ENCODE peak calls at places on chromosomes 1 and 21, in seven cellular contexts. One of them, this sample, is unnamed.

GRCh38 chr1:221921936-221922335 is 180.0 kb upstream of the DUSP10 start:
- DNase-seq in IMR-90: peak
- DNase-seq in H9: no peak
- DNase-seq in neuronal stem cell: no peak
- DNase-seq in trophoblast cell: no peak
- DNase-seq in H1: no peak
- DNase-seq in mesendoderm: no peak
- DNase-seq in this sample: no peak

GRCh38 chr1:42035205-42035829 is 116.6 kb upstream of the HIVEP3 start:
- DNase-seq in IMR-90: peak
- DNase-seq in H9: peak
- DNase-seq in neuronal stem cell: peak
- DNase-seq in trophoblast cell: peak
- DNase-seq in H1: peak
- DNase-seq in mesendoderm: peak
- DNase-seq in this sample: peak

GRCh38 chr1:169779970-169780369 is 14.7 kb downstream of the METTL18 start:
- DNase-seq in IMR-90: peak
- DNase-seq in H9: no peak
- DNase-seq in neuronal stem cell: no peak
- DNase-seq in trophoblast cell: no peak
- DNase-seq in H1: no peak
- DNase-seq in mesendoderm: no peak
- DNase-seq in this sample: peak

GRCh38 chr1:23013657-23014056 is 2.0 kb downstream of the TEX46 start:
- DNase-seq in IMR-90: no peak
- DNase-seq in H9: peak
- DNase-seq in neuronal stem cell: peak
- DNase-seq in trophoblast cell: peak
- DNase-seq in H1: no peak
- DNase-seq in mesendoderm: peak
- DNase-seq in this sample: no peak

GRCh38 chr21:44463716-44464115 is 8.4 kb downstream of the LRRC3 start:
- DNase-seq in IMR-90: no peak
- DNase-seq in H9: no peak
- DNase-seq in neuronal stem cell: no peak
- DNase-seq in trophoblast cell: no peak
- DNase-seq in H1: no peak
- DNase-seq in mesendoderm: no peak
- DNase-seq in this sample: no peak

GRCh38 chr1:173506437-173506836 is 29.3 kb downstream of the PRDX6 start:
- DNase-seq in IMR-90: no peak
- DNase-seq in H9: peak
- DNase-seq in neuronal stem cell: no peak
- DNase-seq in trophoblast cell: no peak
- DNase-seq in H1: no peak
- DNase-seq in mesendoderm: peak
- DNase-seq in this sample: no peak

GRCh38 chr1:245156736-245157505 is 2.1 kb downstream of the KIF26B start:
- DNase-seq in IMR-90: peak
- DNase-seq in H9: peak
- DNase-seq in neuronal stem cell: no peak
- DNase-seq in trophoblast cell: peak
- DNase-seq in H1: no peak
- DNase-seq in mesendoderm: peak
- DNase-seq in this sample: peak

GRCh38 chr1:193707271-193708015 is 521.0 kb upstream of the B3GALT2 start:
- DNase-seq in IMR-90: peak
- DNase-seq in H9: no peak
- DNase-seq in neuronal stem cell: no peak
- DNase-seq in trophoblast cell: no peak
- DNase-seq in H1: no peak
- DNase-seq in mesendoderm: no peak
- DNase-seq in this sample: peak

GRCh38 chr1:59917026-59917784 is 9.4 kb downstream of the CYP2J2 start:
- DNase-seq in IMR-90: no peak
- DNase-seq in H9: no peak
- DNase-seq in neuronal stem cell: no peak
- DNase-seq in trophoblast cell: no peak
- DNase-seq in H1: no peak
- DNase-seq in mesendoderm: no peak
- DNase-seq in this sample: no peak

GRCh38 chr1:3618904-3619671 is 5.7 kb upstream of the TPRG1L start:
- DNase-seq in IMR-90: peak
- DNase-seq in H9: peak
- DNase-seq in neuronal stem cell: peak
- DNase-seq in trophoblast cell: peak
- DNase-seq in H1: no peak
- DNase-seq in mesendoderm: peak
- DNase-seq in this sample: peak

GRCh38 chr1:54124906-54125305 is 27.9 kb downstream of the CDCP2 start:
- DNase-seq in IMR-90: no peak
- DNase-seq in H9: no peak
- DNase-seq in neuronal stem cell: no peak
- DNase-seq in trophoblast cell: no peak
- DNase-seq in H1: no peak
- DNase-seq in mesendoderm: no peak
- DNase-seq in this sample: no peak

GRCh38 chr21:27406297-27407009 is 439.6 kb upstream of the ADAMTS5 start:
- DNase-seq in IMR-90: peak
- DNase-seq in H9: no peak
- DNase-seq in neuronal stem cell: no peak
- DNase-seq in trophoblast cell: no peak
- DNase-seq in H1: no peak
- DNase-seq in mesendoderm: peak
- DNase-seq in this sample: peak

GRCh38 chr21:44428281-44428942 is 26.9 kb upstream of the LRRC3 start:
- DNase-seq in IMR-90: no peak
- DNase-seq in H9: peak
- DNase-seq in neuronal stem cell: no peak
- DNase-seq in trophoblast cell: peak
- DNase-seq in H1: peak
- DNase-seq in mesendoderm: peak
- DNase-seq in this sample: peak

GRCh38 chr1:9321480-9321849 is 28.8 kb downstream of the SPSB1 start:
- DNase-seq in IMR-90: peak
- DNase-seq in H9: no peak
- DNase-seq in neuronal stem cell: no peak
- DNase-seq in trophoblast cell: peak
- DNase-seq in H1: no peak
- DNase-seq in mesendoderm: peak
- DNase-seq in this sample: peak

GRCh38 chr1:9322845-9323244 is 30.2 kb downstream of the SPSB1 start:
- DNase-seq in IMR-90: no peak
- DNase-seq in H9: no peak
- DNase-seq in neuronal stem cell: no peak
- DNase-seq in trophoblast cell: peak
- DNase-seq in H1: no peak
- DNase-seq in mesendoderm: no peak
- DNase-seq in this sample: no peak

GRCh38 chr1:9319789-9320519 is 27.3 kb downstream of the SPSB1 start:
- DNase-seq in IMR-90: no peak
- DNase-seq in H9: no peak
- DNase-seq in neuronal stem cell: no peak
- DNase-seq in trophoblast cell: no peak
- DNase-seq in H1: no peak
- DNase-seq in mesendoderm: peak
- DNase-seq in this sample: no peak

GRCh38 chr1:9320520-9321479 is 28.1 kb downstream of the SPSB1 start:
- DNase-seq in IMR-90: peak
- DNase-seq in H9: no peak
- DNase-seq in neuronal stem cell: no peak
- DNase-seq in trophoblast cell: no peak
- DNase-seq in H1: no peak
- DNase-seq in mesendoderm: peak
- DNase-seq in this sample: peak

DNA sequence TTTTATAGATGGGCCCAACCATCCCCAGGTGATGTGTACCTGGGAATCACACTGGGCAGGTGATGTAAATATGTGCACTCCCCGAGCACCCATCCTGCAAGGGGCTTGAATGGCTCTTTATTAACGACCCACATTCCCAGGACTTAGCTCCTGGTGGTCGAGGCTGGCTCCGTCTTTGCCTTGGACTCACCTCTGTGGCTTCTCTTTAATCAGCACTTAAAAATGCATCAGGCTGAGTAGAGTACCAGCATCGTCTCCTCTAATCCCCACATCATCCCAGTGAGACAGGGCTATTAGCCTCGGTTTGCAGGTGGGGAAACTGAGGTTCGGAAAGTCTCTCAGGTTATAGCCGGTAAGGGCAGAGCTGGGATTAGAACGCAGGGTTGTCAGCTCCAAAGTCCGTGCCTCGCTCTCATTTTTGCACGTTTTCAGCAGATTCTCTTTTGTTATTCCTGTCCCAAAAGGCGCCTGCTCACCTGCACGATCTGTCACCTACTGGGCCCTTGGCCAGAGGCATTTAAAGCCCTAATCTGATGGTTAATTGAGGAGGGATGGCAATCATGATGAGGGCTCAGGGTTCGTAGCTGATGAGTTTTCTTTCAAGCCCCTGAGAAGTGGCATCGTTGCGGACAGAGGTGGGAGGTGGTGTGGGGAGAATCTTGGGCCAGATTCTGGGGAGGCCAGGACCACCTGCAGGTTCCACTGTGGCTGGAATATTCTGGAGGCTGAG is 29.5 kb downstream of the SPSB1 start:
- DNase-seq in IMR-90: no peak
- DNase-seq in H9: no peak
- DNase-seq in neuronal stem cell: no peak
- DNase-seq in trophoblast cell: peak
- DNase-seq in H1: no peak
- DNase-seq in mesendoderm: no peak
- DNase-seq in this sample: no peak
- H2BK5ac ChIP-seq in IMR-90: no peak
- H2BK5ac ChIP-seq in H9: no peak
- H2BK5ac ChIP-seq in neuronal stem cell: no peak
- H2BK5ac ChIP-seq in trophoblast cell: no peak
- H2BK5ac ChIP-seq in H1: no peak
- H2BK5ac ChIP-seq in mesendoderm: no peak
- H2BK5ac ChIP-seq in this sample: no peak

DNA sequence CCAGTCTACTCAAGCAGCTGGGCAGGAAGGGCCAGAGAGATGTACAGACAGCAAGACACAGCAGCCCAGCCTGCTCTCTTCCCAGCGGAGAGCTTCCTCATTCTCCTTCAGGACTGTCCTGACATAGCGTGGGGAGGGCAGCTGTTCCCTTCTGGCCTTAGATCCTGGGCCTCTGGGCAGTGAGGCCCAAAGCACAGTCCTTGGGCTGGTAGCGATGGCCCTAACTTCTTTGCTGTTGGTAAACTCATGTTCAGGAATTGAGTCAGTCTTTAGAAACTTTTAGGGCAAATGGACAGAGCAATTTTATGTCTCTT is 89.0 kb downstream of the BCAR3 start:
- DNase-seq in IMR-90: no peak
- DNase-seq in H9: no peak
- DNase-seq in neuronal stem cell: no peak
- DNase-seq in trophoblast cell: no peak
- DNase-seq in H1: no peak
- DNase-seq in mesendoderm: no peak
- DNase-seq in this sample: no peak
- H2BK5ac ChIP-seq in IMR-90: no peak
- H2BK5ac ChIP-seq in H9: no peak
- H2BK5ac ChIP-seq in neuronal stem cell: no peak
- H2BK5ac ChIP-seq in trophoblast cell: peak
- H2BK5ac ChIP-seq in H1: no peak
- H2BK5ac ChIP-seq in mesendoderm: no peak
- H2BK5ac ChIP-seq in this sample: no peak

GRCh38 chr1:247370786-247371732 is 39.4 kb upstream of the ZNF496 start:
- DNase-seq in IMR-90: peak
- DNase-seq in H9: no peak
- DNase-seq in neuronal stem cell: no peak
- DNase-seq in trophoblast cell: no peak
- DNase-seq in H1: no peak
- DNase-seq in mesendoderm: no peak
- DNase-seq in this sample: peak

GRCh38 chr1:247368501-247368900 is 36.8 kb upstream of the ZNF496 start:
- DNase-seq in IMR-90: no peak
- DNase-seq in H9: no peak
- DNase-seq in neuronal stem cell: no peak
- DNase-seq in trophoblast cell: no peak
- DNase-seq in H1: no peak
- DNase-seq in mesendoderm: no peak
- DNase-seq in this sample: no peak

GRCh38 chr1:247365023-247365422 is 33.4 kb upstream of the ZNF496 start:
- DNase-seq in IMR-90: no peak
- DNase-seq in H9: no peak
- DNase-seq in neuronal stem cell: no peak
- DNase-seq in trophoblast cell: no peak
- DNase-seq in H1: no peak
- DNase-seq in mesendoderm: no peak
- DNase-seq in this sample: no peak

GRCh38 chr1:247366926-247367325 is 35.3 kb upstream of the ZNF496 start:
- DNase-seq in IMR-90: no peak
- DNase-seq in H9: no peak
- DNase-seq in neuronal stem cell: no peak
- DNase-seq in trophoblast cell: no peak
- DNase-seq in H1: no peak
- DNase-seq in mesendoderm: no peak
- DNase-seq in this sample: no peak

GRCh38 chr1:247367786-247368342 is 36.2 kb upstream of the ZNF496 start:
- DNase-seq in IMR-90: peak
- DNase-seq in H9: no peak
- DNase-seq in neuronal stem cell: no peak
- DNase-seq in trophoblast cell: no peak
- DNase-seq in H1: no peak
- DNase-seq in mesendoderm: peak
- DNase-seq in this sample: peak
- H2BK5ac ChIP-seq in IMR-90: no peak
- H2BK5ac ChIP-seq in H9: no peak
- H2BK5ac ChIP-seq in neuronal stem cell: no peak
- H2BK5ac ChIP-seq in trophoblast cell: no peak
- H2BK5ac ChIP-seq in H1: no peak
- H2BK5ac ChIP-seq in mesendoderm: no peak
- H2BK5ac ChIP-seq in this sample: no peak

GRCh38 chr1:90969241-90969640 is 52.6 kb downstream of the ZNF644 start:
- DNase-seq in IMR-90: no peak
- DNase-seq in H9: no peak
- DNase-seq in neuronal stem cell: no peak
- DNase-seq in trophoblast cell: no peak
- DNase-seq in H1: no peak
- DNase-seq in mesendoderm: no peak
- DNase-seq in this sample: no peak

GRCh38 chr1:90959352-90960206 is 62.3 kb downstream of the ZNF644 start:
- DNase-seq in IMR-90: peak
- DNase-seq in H9: no peak
- DNase-seq in neuronal stem cell: no peak
- DNase-seq in trophoblast cell: no peak
- DNase-seq in H1: no peak
- DNase-seq in mesendoderm: no peak
- DNase-seq in this sample: peak

GRCh38 chr1:90963236-90963635 is 58.6 kb downstream of the ZNF644 start:
- DNase-seq in IMR-90: no peak
- DNase-seq in H9: no peak
- DNase-seq in neuronal stem cell: no peak
- DNase-seq in trophoblast cell: no peak
- DNase-seq in H1: no peak
- DNase-seq in mesendoderm: no peak
- DNase-seq in this sample: no peak

GRCh38 chr1:90964444-90965035 is 57.3 kb downstream of the ZNF644 start:
- DNase-seq in IMR-90: peak
- DNase-seq in H9: no peak
- DNase-seq in neuronal stem cell: no peak
- DNase-seq in trophoblast cell: no peak
- DNase-seq in H1: no peak
- DNase-seq in mesendoderm: peak
- DNase-seq in this sample: peak

GRCh38 chr1:90963651-90964050 is 58.2 kb downstream of the ZNF644 start:
- DNase-seq in IMR-90: peak
- DNase-seq in H9: no peak
- DNase-seq in neuronal stem cell: no peak
- DNase-seq in trophoblast cell: no peak
- DNase-seq in H1: no peak
- DNase-seq in mesendoderm: no peak
- DNase-seq in this sample: peak
- H2BK5ac ChIP-seq in IMR-90: no peak
- H2BK5ac ChIP-seq in H9: no peak
- H2BK5ac ChIP-seq in neuronal stem cell: no peak
- H2BK5ac ChIP-seq in trophoblast cell: no peak
- H2BK5ac ChIP-seq in H1: no peak
- H2BK5ac ChIP-seq in mesendoderm: no peak
- H2BK5ac ChIP-seq in this sample: no peak